ENCODE peak calls at places on chromosomes 11 and 22, in nine cellular contexts. One of them, this sample, is unnamed.

GRCh38 chr11:2575611-2576051 is 124.2 kb downstream of the KCNQ1OT1 start:
- DNase-seq in neural crest cell: no peak
- DNase-seq in activated CD4-positive, alpha-beta T cell treated with anti-CD3 and anti-CD28 coated beads for 36 hours: peak; percentile 1
- DNase-seq in HL-60: no peak
- DNase-seq in GM23338: no peak
- DNase-seq in stimulated activated CD8-positive, alpha-beta memory T cell treated with anti-CD3 and anti-CD28 coated beads, Interleukin-2, amount 100 ng/mL, for 48 hours: no peak
- DNase-seq in T1000: no peak
- DNase-seq in bronchial epithelial cell: no peak
- DNase-seq in DMS153: no peak
- DNase-seq in this sample: no peak

GRCh38 chr11:44016546-44017442 is 31.0 kb upstream of the ACCSL start:
- DNase-seq in neural crest cell: no peak
- DNase-seq in bronchial epithelial cell: no peak
- DNase-seq in HL-60: no peak
- DNase-seq in stimulated activated CD8-positive, alpha-beta memory T cell treated with anti-CD3 and anti-CD28 coated beads, Interleukin-2, amount 100 ng/mL, for 48 hours: no peak
- DNase-seq in DMS153: no peak
- DNase-seq in T1000: no peak
- DNase-seq in activated CD4-positive, alpha-beta T cell treated with anti-CD3 and anti-CD28 coated beads for 36 hours: no peak
- DNase-seq in GM23338: no peak
- DNase-seq in this sample: no peak

GRCh38 chr11:11581493-11581880 is 40.3 kb downstream of the GALNT18 start:
- DNase-seq in activated CD4-positive, alpha-beta T cell treated with anti-CD3 and anti-CD28 coated beads for 36 hours: no peak
- DNase-seq in stimulated activated CD8-positive, alpha-beta memory T cell treated with anti-CD3 and anti-CD28 coated beads, Interleukin-2, amount 100 ng/mL, for 48 hours: no peak
- DNase-seq in neural crest cell: no peak
- DNase-seq in DMS153: no peak
- DNase-seq in T1000: no peak
- DNase-seq in HL-60: no peak
- DNase-seq in bronchial epithelial cell: no peak
- DNase-seq in GM23338: no peak
- DNase-seq in this sample: no peak

GRCh38 chr11:353315-353857 is 15.9 kb upstream of the B4GALNT4 start:
- DNase-seq in DMS153: no peak
- DNase-seq in activated CD4-positive, alpha-beta T cell treated with anti-CD3 and anti-CD28 coated beads for 36 hours: no peak
- DNase-seq in GM23338: peak; percentile 58
- DNase-seq in HL-60: no peak
- DNase-seq in T1000: no peak
- DNase-seq in neural crest cell: no peak
- DNase-seq in bronchial epithelial cell: peak; percentile 32
- DNase-seq in stimulated activated CD8-positive, alpha-beta memory T cell treated with anti-CD3 and anti-CD28 coated beads, Interleukin-2, amount 100 ng/mL, for 48 hours: no peak
- DNase-seq in this sample: no peak

GRCh38 chr22:44365196-44365802 is 52.5 kb upstream of the SHISAL1 start:
- DNase-seq in activated CD4-positive, alpha-beta T cell treated with anti-CD3 and anti-CD28 coated beads for 36 hours: no peak
- DNase-seq in GM23338: no peak
- DNase-seq in T1000: no peak
- DNase-seq in DMS153: no peak
- DNase-seq in bronchial epithelial cell: no peak
- DNase-seq in neural crest cell: no peak
- DNase-seq in stimulated activated CD8-positive, alpha-beta memory T cell treated with anti-CD3 and anti-CD28 coated beads, Interleukin-2, amount 100 ng/mL, for 48 hours: no peak
- DNase-seq in HL-60: no peak
- DNase-seq in this sample: no peak

GRCh38 chr22:42174062-42174461 is 43.5 kb upstream of the CYP2D6 start:
- DNase-seq in stimulated activated CD8-positive, alpha-beta memory T cell treated with anti-CD3 and anti-CD28 coated beads, Interleukin-2, amount 100 ng/mL, for 48 hours: no peak
- DNase-seq in HL-60: no peak
- DNase-seq in activated CD4-positive, alpha-beta T cell treated with anti-CD3 and anti-CD28 coated beads for 36 hours: no peak
- DNase-seq in DMS153: no peak
- DNase-seq in bronchial epithelial cell: no peak
- DNase-seq in neural crest cell: no peak
- DNase-seq in GM23338: no peak
- DNase-seq in T1000: no peak
- DNase-seq in this sample: no peak

GRCh38 chr11:21195995-21196394 is 526.6 kb downstream of the NELL1 start:
- DNase-seq in GM23338: no peak
- DNase-seq in activated CD4-positive, alpha-beta T cell treated with anti-CD3 and anti-CD28 coated beads for 36 hours: no peak
- DNase-seq in T1000: no peak
- DNase-seq in neural crest cell: no peak
- DNase-seq in bronchial epithelial cell: no peak
- DNase-seq in stimulated activated CD8-positive, alpha-beta memory T cell treated with anti-CD3 and anti-CD28 coated beads, Interleukin-2, amount 100 ng/mL, for 48 hours: no peak
- DNase-seq in HL-60: no peak
- DNase-seq in DMS153: no peak
- DNase-seq in this sample: no peak

GRCh38 chr22:23820748-23821211 is 18.0 kb downstream of the DERL3 start:
- DNase-seq in stimulated activated CD8-positive, alpha-beta memory T cell treated with anti-CD3 and anti-CD28 coated beads, Interleukin-2, amount 100 ng/mL, for 48 hours: no peak
- DNase-seq in neural crest cell: no peak
- DNase-seq in bronchial epithelial cell: no peak
- DNase-seq in T1000: no peak
- DNase-seq in GM23338: no peak
- DNase-seq in activated CD4-positive, alpha-beta T cell treated with anti-CD3 and anti-CD28 coated beads for 36 hours: peak; percentile 21
- DNase-seq in DMS153: no peak
- DNase-seq in HL-60: no peak
- DNase-seq in this sample: no peak

GRCh38 chr11:2725367-2726300 is 25.8 kb upstream of the KCNQ1OT1 start:
- DNase-seq in GM23338: no peak
- DNase-seq in stimulated activated CD8-positive, alpha-beta memory T cell treated with anti-CD3 and anti-CD28 coated beads, Interleukin-2, amount 100 ng/mL, for 48 hours: no peak
- DNase-seq in bronchial epithelial cell: no peak
- DNase-seq in activated CD4-positive, alpha-beta T cell treated with anti-CD3 and anti-CD28 coated beads for 36 hours: no peak
- DNase-seq in T1000: no peak
- DNase-seq in DMS153: no peak
- DNase-seq in HL-60: no peak
- DNase-seq in neural crest cell: no peak
- DNase-seq in this sample: no peak

GRCh38 chr11:30328676-30329075 is 5.8 kb downstream of the ARL14EP start:
- DNase-seq in neural crest cell: no peak
- DNase-seq in T1000: no peak
- DNase-seq in stimulated activated CD8-positive, alpha-beta memory T cell treated with anti-CD3 and anti-CD28 coated beads, Interleukin-2, amount 100 ng/mL, for 48 hours: no peak
- DNase-seq in HL-60: no peak
- DNase-seq in bronchial epithelial cell: no peak
- DNase-seq in activated CD4-positive, alpha-beta T cell treated with anti-CD3 and anti-CD28 coated beads for 36 hours: no peak
- DNase-seq in GM23338: no peak
- DNase-seq in DMS153: no peak
- DNase-seq in this sample: no peak

GRCh38 chr11:65065898-65066297 is 7.5 kb upstream of the NAALADL1 start:
- DNase-seq in HL-60: no peak
- DNase-seq in neural crest cell: no peak
- DNase-seq in stimulated activated CD8-positive, alpha-beta memory T cell treated with anti-CD3 and anti-CD28 coated beads, Interleukin-2, amount 100 ng/mL, for 48 hours: no peak
- DNase-seq in T1000: no peak
- DNase-seq in GM23338: no peak
- DNase-seq in activated CD4-positive, alpha-beta T cell treated with anti-CD3 and anti-CD28 coated beads for 36 hours: no peak
- DNase-seq in bronchial epithelial cell: no peak
- DNase-seq in DMS153: no peak
- DNase-seq in this sample: no peak